ENCODE peak calls at places on chromosomes 16 and 17, in nine cellular contexts. P, U, S, L, K, J, E, T and A are unnamed samples.

GRCh38 chr16:50155925-50156324 is 2.8 kb downstream of the TENT4B start:
- DNase-seq in P (no peak), U (no peak), S (no peak), L (no peak), K (no peak), J (no peak), E (no peak), T (no peak), A (no peak)

GRCh38 chr17:49106366-49107210 is 26.0 kb upstream of the B4GALNT2 start:
- DNase-seq in P (no peak), U (no peak), S (no peak), L (no peak), K (no peak), J (peak), E (no peak), T (no peak), A (no peak)

GRCh38 chr16:75106351-75107274 is 10.0 kb downstream of the LDHD start:
- DNase-seq in P (no peak), U (no peak), S (no peak), L (no peak), K (no peak), J (no peak), E (no peak), T (no peak), A (no peak)

GRCh38 chr17:18203308-18203707 is 19.7 kb downstream of the ALKBH5 start:
- DNase-seq in P (no peak), U (no peak), S (no peak), L (no peak), K (no peak), J (no peak), E (no peak), T (no peak), A (no peak)

GRCh38 chr17:66459811-66460270 is 157.4 kb downstream of the PRKCA start:
- DNase-seq in P (no peak), U (peak), S (no peak), L (peak), K (no peak), J (peak), E (no peak), T (no peak), A (no peak)

GRCh38 chr17:44367219-44367618 is 3.6 kb upstream of the FAM171A2 start:
- DNase-seq in P (no peak), U (no peak), S (no peak), L (no peak), K (no peak), J (no peak), E (no peak), T (no peak), A (no peak)

GRCh38 chr16:73037845-73038570 is 9.9 kb downstream of the ZFHX3 start:
- DNase-seq in P (no peak), U (no peak), S (no peak), L (no peak), K (no peak), J (no peak), E (no peak), T (no peak), A (no peak)

GRCh38 chr17:48374650-48375230 is 55.3 kb downstream of the SKAP1 start:
- DNase-seq in P (no peak), U (peak), S (no peak), L (no peak), K (no peak), J (no peak), E (no peak), T (peak), A (no peak)

GRCh38 chr17:79831367-79832210 is 7.7 kb downstream of the CBX4 start:
- DNase-seq in P (no peak), U (peak), S (no peak), L (peak), K (peak), J (no peak), E (no peak), T (no peak), A (no peak)

GRCh38 chr17:34502426-34502825 is 77.0 kb upstream of the TMEM132E start:
- DNase-seq in P (no peak), U (no peak), S (no peak), L (no peak), K (peak), J (no peak), E (no peak), T (no peak), A (no peak)

GRCh38 chr17:39738568-39738901 is 797 bp downstream of the GRB7 start:
- DNase-seq in P (no peak), U (peak), S (peak), L (no peak), K (no peak), J (no peak), E (peak), T (no peak), A (no peak)

GRCh38 chr17:67779098-67779672 is 46.1 kb upstream of the BPTF start:
- DNase-seq in P (no peak), U (peak), S (no peak), L (peak), K (no peak), J (peak), E (no peak), T (peak), A (no peak)

GRCh38 chr17:35763767-35764122 is 3.1 kb downstream of the C17orf50 start:
- DNase-seq in P (no peak), U (no peak), S (no peak), L (no peak), K (no peak), J (no peak), E (no peak), T (no peak), A (no peak)

GRCh38 chr16:83609178-83609577 is 198.6 kb upstream of the HSBP1 start:
- DNase-seq in P (no peak), U (no peak), S (no peak), L (no peak), K (no peak), J (no peak), E (no peak), T (no peak), A (no peak)

GRCh38 chr17:78133971-78134898 is 3.7 kb downstream of the TMC8 start:
- DNase-seq in P (peak), U (peak), S (no peak), L (peak), K (no peak), J (no peak), E (peak), T (peak), A (no peak)

GRCh38 chr16:50329446-50330189 is 39.2 kb downstream of the BRD7 start:
- DNase-seq in P (no peak), U (no peak), S (no peak), L (no peak), K (no peak), J (no peak), E (no peak), T (no peak), A (no peak)

GRCh38 chr16:79261461-79261860 is 339.1 kb downstream of the MAF start:
- DNase-seq in P (no peak), U (peak), S (no peak), L (peak), K (peak), J (no peak), E (no peak), T (peak), A (no peak)

GRCh38 chr17:1111599-1112443 is 68.0 kb downstream of the ABR start:
- DNase-seq in P (no peak), U (peak), S (no peak), L (peak), K (no peak), J (no peak), E (no peak), T (no peak), A (no peak)